ENCODE peak calls at places on chromosomes 4 and X, in six cellular contexts. F is stomach, C is cardiac muscle cell, V is astrocyte, J is epithelial cell of esophagus, B is cardiac fibroblast. W is an unnamed sample.

GRCh38 chr4:169988252-169988651 is 37.9 kb downstream of the MFAP3L start:
- DNase-seq in F (no peak), C (no peak), V (no peak), J (no peak), B (no peak), W (no peak)

GRCh38 chr4:151567056-151567455 is 158.1 kb downstream of the FHIP1A start:
- DNase-seq in F (no peak), C (no peak), V (no peak), J (no peak), B (no peak), W (no peak)

GRCh38 chr4:44446801-44447562 is 1.6 kb downstream of the KCTD8 start:
- DNase-seq in F (peak; percentile 33), C (no peak), V (no peak), J (no peak), B (peak; percentile 0), W (no peak)

GRCh38 chrX:129585143-129585542 is 45.1 kb downstream of the OCRL start:
- DNase-seq in F (no peak), C (no peak), V (no peak), J (no peak), B (no peak), W (no peak)

GRCh38 chr4:37540486-37540885 is 145.7 kb downstream of the RELL1 start:
- DNase-seq in F (no peak), C (no peak), V (peak; percentile 68), J (no peak), B (peak; percentile 8), W (peak; percentile 41)

GRCh38 chrX:20838477-20838876 is 535.7 kb upstream of the CNKSR2 start:
- DNase-seq in F (no peak), C (no peak), V (no peak), J (no peak), B (no peak), W (no peak)

GRCh38 chr4:106851686-106852085 is 184.4 kb downstream of the DKK2 start:
- DNase-seq in F (no peak), C (no peak), V (no peak), J (no peak), B (no peak), W (no peak)

GRCh38 chr4:96152824-96153223 is 312.9 kb downstream of the PDHA2 start:
- DNase-seq in F (no peak), C (no peak), V (no peak), J (no peak), B (no peak), W (no peak)

GRCh38 chrX:71623714-71624113 is 5.4 kb upstream of the CXCR3 start:
- DNase-seq in F (no peak), C (no peak), V (no peak), J (no peak), B (no peak), W (no peak)

GRCh38 chrX:153598541-153599191 is at the start of gene CCNQ:
- DNase-seq in F (peak; percentile 30), C (peak; percentile 51), V (no peak), J (peak; percentile 36), B (peak; percentile 24), W (peak; percentile 20)

DNA sequence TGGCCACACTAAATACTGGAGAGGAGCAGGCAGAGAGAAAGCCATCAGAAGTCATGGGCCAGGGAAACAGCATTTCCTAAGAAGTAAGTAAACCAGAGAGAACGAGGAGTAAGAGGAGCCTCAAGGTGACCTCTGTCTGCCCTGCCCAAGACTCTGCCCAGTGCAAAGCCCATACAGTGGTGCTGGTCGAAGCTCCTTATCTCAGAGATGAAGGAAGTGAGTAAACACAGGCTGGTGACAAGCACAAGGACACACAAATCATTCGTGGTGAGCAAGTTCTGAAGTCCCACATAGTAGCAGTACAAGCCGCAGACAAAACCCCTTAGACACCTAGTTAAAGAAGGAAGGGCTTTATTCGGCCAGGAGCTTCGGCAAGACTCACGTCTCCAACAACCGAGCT is 62.7 kb downstream of the DCTD start:
- DNase-seq in F (no peak), C (no peak), V (no peak), J (no peak), B (no peak), W (no peak)
- H3K4me3 ChIP-seq in F (no peak overlapping the region), C (no peak overlapping the region), V (no peak overlapping the region), J (no peak overlapping the region), B (no peak overlapping the region), W (no peak overlapping the region)

DNA sequence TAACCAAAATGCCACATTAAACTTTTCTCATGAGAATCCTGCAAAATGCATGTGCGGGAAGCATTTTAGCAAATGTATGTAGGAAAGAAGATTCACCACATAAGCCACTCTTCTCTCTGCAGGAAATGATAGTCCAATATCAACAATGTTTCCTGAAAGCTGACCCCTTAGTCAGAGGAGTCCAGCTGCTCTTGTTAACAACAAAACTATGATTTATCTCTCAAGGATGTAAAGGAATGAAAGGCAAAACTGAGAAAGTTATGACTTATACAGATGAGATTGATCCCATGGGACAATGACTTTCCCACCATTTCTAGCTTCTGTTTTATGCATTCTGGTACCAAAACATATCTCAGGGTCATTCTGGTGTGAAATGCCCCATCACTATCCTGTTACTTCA is 125.0 kb upstream of the EDNRA start:
- DNase-seq in F (no peak), C (no peak), V (peak; percentile 89), J (peak; percentile 60), B (peak; percentile 54), W (peak; percentile 68)
- TF ChIP-seq CTCF in F (no peak), C (no peak), V (no peak), J (no peak), B (no peak), W (no peak)

GRCh38 chr4:86283341-86283740 is 76.5 kb downstream of the MAPK10 start:
- DNase-seq in F (no peak), C (no peak), V (no peak), J (no peak), B (no peak), W (no peak)
- H3K4me3 ChIP-seq in F (no peak overlapping the region), C (no peak overlapping the region), V (no peak overlapping the region), J (no peak overlapping the region), B (no peak overlapping the region), W (no peak overlapping the region)

GRCh38 chr4:2713337-2713736 is 42.8 kb downstream of the TNIP2 start:
- DNase-seq in F (no peak), C (no peak), V (no peak), J (no peak), B (no peak), W (no peak)

GRCh38 chr4:2714071-2714770 is 41.9 kb downstream of the TNIP2 start:
- DNase-seq in F (no peak), C (peak; percentile 16), V (peak; percentile 17), J (peak; percentile 10), B (peak; percentile 86), W (peak; percentile 91)

GRCh38 chr4:2715426-2715825 is 40.7 kb downstream of the TNIP2 start:
- DNase-seq in F (no peak), C (no peak), V (no peak), J (no peak), B (no peak), W (no peak)

GRCh38 chr4:2714918-2715317 is 41.2 kb downstream of the TNIP2 start:
- DNase-seq in F (no peak), C (no peak), V (no peak), J (no peak), B (peak; percentile 47), W (peak; percentile 55)

DNA sequence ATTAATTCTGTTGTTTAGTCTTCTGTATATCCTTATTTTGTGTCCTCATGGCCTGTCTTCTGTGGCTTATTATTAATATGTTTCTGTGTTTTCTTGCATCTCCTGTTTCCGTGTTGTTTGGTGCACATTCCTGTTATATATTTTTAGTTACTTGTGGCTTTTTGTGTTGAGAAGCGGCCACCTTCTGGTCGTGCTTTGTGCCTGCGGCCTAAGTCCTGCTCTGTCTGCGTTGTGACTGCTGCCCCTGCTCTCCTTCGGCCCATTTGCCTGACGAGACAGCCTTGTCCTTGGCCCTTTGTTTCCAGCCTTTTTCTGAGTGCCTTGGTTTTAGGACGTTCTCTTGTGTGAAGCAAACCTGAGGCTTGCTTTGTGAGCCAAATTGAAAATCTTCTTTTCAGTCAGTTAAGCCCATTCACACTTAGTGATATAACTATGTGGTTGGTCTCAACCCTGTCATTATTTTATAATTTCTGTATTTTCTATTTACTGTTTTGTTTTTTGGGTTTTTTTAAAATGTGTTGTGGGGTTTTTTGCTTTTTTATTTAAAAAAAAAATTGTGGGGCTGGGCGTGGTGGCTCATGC is 43.8 kb downstream of the TNIP2 start:
- DNase-seq in F (no peak), C (peak; percentile 20), V (no peak), J (no peak), B (peak; percentile 30), W (peak; percentile 46)
- TF ChIP-seq CTCF in F (no peak), C (peak; percentile 12), V (peak; percentile 8), J (no peak), B (peak; percentile 37), W (peak; percentile 30)

GRCh38 chr4:94827481-94828110 is 69.8 kb downstream of the BMPR1B start:
- DNase-seq in F (no peak), C (no peak), V (peak; percentile 82), J (peak; percentile 97), B (peak; percentile 55), W (peak; percentile 68)
- H3K4me3 ChIP-seq in F (no peak overlapping the region), C (no peak overlapping the region), V (peak overlapping the region; percentile 50), J (peak overlapping the region; percentile 19), B (no peak overlapping the region), W (no peak overlapping the region)

DNA sequence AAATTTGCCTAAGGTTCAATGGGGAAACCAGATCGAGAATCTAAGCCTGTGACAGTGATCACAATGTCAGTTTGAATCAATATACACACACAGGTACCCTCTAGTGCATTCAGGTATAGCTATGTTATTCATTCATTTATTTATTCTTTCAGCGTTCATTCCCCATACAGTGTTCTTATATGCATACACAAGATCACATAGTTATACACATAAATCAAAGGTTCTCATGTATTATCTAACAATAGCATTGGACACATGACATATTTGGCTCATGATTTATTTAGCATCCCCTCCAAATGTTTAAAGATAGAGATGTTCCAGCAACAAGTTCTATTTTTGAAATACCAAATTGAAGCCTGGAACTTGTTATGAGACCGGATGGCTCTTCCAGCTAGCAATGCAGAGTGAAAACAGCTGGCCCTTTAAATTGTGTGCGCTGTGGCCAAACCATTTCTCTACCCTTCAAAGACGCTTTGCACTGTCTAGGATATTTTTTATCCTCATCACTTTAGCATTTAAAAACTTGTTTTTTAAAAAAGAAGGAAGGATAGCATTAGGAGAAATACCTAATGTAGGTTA is 131.0 kb downstream of the ATXN3L start:
- DNase-seq in F (no peak), C (no peak), V (no peak), J (no peak), B (peak; percentile 42), W (no peak)
- TF ChIP-seq CTCF in F (no peak), C (no peak), V (no peak), J (no peak), B (no peak), W (no peak)